ENCODE peak calls at places on chromosomes 5 and 9, in eight cellular contexts. Z, G, Y, D, C, K, R and A are unnamed samples.

GRCh38 chr5:36444582-36444999 is 142.9 kb upstream of the RANBP3L start:
- DNase-seq in C (no peak), K (no peak), G (no peak), D (no peak), Y (peak), Z (peak), R (peak), A (no peak)

GRCh38 chr5:68264024-68264956 is 48.7 kb downstream of the PIK3R1 start:
- DNase-seq in K (peak), Y (no peak), D (no peak), Z (no peak), G (no peak), C (peak), R (no peak), A (no peak)

GRCh38 chr5:78501411-78502338 is 141.3 kb downstream of the SCAMP1 start:
- DNase-seq in G (no peak), Z (no peak), C (no peak), K (no peak), R (no peak), D (peak), Y (no peak), A (no peak)

GRCh38 chr5:142404046-142404477 is 79.2 kb upstream of the SPRY4 start:
- DNase-seq in G (no peak), R (no peak), Y (no peak), K (peak), Z (no peak), D (no peak), C (no peak), A (peak)

GRCh38 chr5:62206150-62206829 is 99.7 kb upstream of the KIF2A start:
- DNase-seq in G (no peak), D (no peak), C (peak), Z (no peak), K (no peak), Y (no peak), R (no peak), A (no peak)

GRCh38 chr9:87271696-87272477 is 225.8 kb upstream of the DAPK1 start:
- DNase-seq in Z (no peak), R (no peak), D (no peak), K (peak), G (no peak), Y (no peak), C (no peak), A (no peak)

GRCh38 chr9:109857337-109857736 is 77.3 kb downstream of the PALM2AKAP2 start:
- DNase-seq in Y (no peak), K (peak), Z (no peak), D (no peak), G (no peak), R (no peak), C (no peak), A (no peak)

GRCh38 chr5:17257705-17258273 is 40.4 kb downstream of the BASP1 start:
- DNase-seq in G (no peak), K (peak), D (no peak), C (no peak), Z (no peak), R (no peak), Y (no peak), A (no peak)

GRCh38 chr9:19409406-19410194 is 791 bp downstream of the ACER2 start:
- DNase-seq in K (no peak), R (peak), D (no peak), G (peak), Z (peak), Y (no peak), C (peak), A (no peak)

GRCh38 chr9:8750639-8751041 is 951.1 kb upstream of the DMAC1 start:
- DNase-seq in G (no peak), R (no peak), D (no peak), C (no peak), Z (no peak), Y (no peak), K (no peak), A (no peak)
- H3K27ac ChIP-seq in G (no peak), R (no peak), D (no peak), C (no peak), Z (no peak), Y (no peak), K (no peak), A (no peak)

DNA sequence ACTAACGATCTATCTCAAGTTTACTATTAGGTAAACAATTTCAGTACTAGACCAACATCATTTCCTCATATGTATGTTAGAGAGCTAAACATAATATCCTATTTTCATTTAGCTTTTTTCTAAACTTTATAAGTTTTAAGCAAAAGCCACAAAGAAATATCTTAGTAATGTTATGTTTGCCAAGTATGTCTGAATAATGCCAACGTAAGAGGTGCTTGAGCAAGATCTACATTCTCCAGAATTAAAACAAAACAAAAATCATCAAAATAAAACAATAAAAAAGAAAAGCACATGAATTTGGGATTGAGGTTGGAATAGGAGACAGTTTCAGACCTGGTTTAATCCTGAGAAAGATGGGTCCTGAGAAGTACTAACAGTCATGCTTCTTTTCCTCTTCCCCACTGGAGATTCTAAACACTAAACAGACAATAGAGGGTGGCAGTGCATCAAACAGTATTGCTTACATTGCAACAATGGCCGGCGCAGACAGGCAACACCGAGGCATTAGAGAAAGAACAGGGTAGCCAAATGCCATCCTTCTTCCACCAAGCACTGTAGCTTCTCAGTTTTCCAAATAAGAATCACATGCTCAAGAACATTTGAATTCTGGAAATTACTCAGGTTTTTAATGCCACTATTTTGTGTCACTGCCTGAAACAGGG is 33.6 kb downstream of the CSNK1A1 start:
- DNase-seq in R (no peak), K (peak), Y (no peak), G (no peak), Z (no peak), D (no peak), C (no peak), A (no peak)
- TF ChIP-seq POLR2A in R (no peak), K (no peak), Y (no peak), G (no peak), Z (no peak), D (no peak), C (no peak), A (no peak)

GRCh38 chr9:132041825-132042224 is 37.8 kb downstream of the MED27 start:
- DNase-seq in Y (no peak), Z (no peak), C (no peak), R (no peak), G (no peak), K (no peak), D (no peak), A (no peak)
- H3K27ac ChIP-seq in Y (no peak), Z (no peak), C (no peak), R (no peak), G (no peak), K (peak), D (no peak), A (no peak)

GRCh38 chr9:78296208-78296892 is 575 bp upstream of the PSAT1 start:
- DNase-seq in Z (peak), K (peak), Y (no peak), R (peak), G (peak), C (peak), D (peak), A (no peak)
- TF ChIP-seq POLR2A in Z (no peak), K (peak), Y (no peak), R (peak), G (no peak), C (peak), D (peak), A (no peak)

GRCh38 chr5:180817847-180818246 is 15.2 kb upstream of the MGAT1 start:
- DNase-seq in R (no peak), Z (no peak), D (no peak), C (no peak), Y (no peak), K (no peak), G (no peak), A (peak)
- H3K27ac ChIP-seq in R (peak), Z (peak), D (no peak), C (no peak), Y (peak), K (no peak), G (peak), A (peak)

DNA sequence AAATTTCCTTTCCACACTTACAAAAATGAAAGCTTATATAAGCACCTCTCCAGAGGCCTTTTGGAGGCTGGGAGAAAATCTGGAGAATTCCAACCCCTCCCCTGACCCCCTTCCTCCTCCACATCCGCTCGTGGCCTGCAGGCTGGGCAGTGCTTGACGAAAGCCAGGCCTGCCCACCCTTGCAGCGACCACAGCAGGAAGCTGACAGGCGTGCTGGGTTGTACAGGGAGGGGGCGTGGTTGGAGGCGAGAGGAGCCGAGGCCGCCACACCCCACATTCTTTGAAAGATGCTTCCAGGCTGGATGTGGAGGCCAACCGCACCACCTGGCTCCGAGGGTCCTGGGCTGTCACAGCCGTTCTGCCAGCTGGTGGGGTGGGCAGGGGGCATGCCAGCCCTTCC is 47.8 kb upstream of the IER5L start:
- DNase-seq in R (no peak), D (no peak), Z (no peak), Y (peak), C (no peak), G (peak), K (peak), A (no peak)
- TF ChIP-seq POLR2A in R (no peak), D (no peak), Z (no peak), Y (no peak), C (no peak), G (no peak), K (no peak), A (no peak)

GRCh38 chr9:21966140-21966851 is 27.9 kb downstream of the CDKN2A start:
- DNase-seq in R (no peak), Y (no peak), G (no peak), D (peak), K (no peak), Z (no peak), C (no peak), A (no peak)
- H3K27ac ChIP-seq in R (no peak), Y (no peak), G (no peak), D (no peak), K (no peak), Z (no peak), C (no peak), A (no peak)

GRCh38 chr9:96048954-96049831 is 173.7 kb downstream of the ERCC6L2 start:
- DNase-seq in Y (peak), C (no peak), D (no peak), K (no peak), Z (peak), G (no peak), R (no peak), A (no peak)
- TF ChIP-seq POLR2A in Y (no peak), C (no peak), D (no peak), K (no peak), Z (no peak), G (no peak), R (no peak), A (no peak)

GRCh38 chr5:11013793-11014192 is 252.8 kb upstream of the DAP start:
- DNase-seq in D (no peak), R (no peak), Z (no peak), C (no peak), Y (no peak), K (no peak), G (no peak), A (no peak)
- H3K27ac ChIP-seq in D (no peak), R (no peak), Z (no peak), C (no peak), Y (no peak), K (no peak), G (peak), A (no peak)